ENCODE peak calls at places on chromosomes 7 and 10, in eight cellular contexts. W, P, I, V, B, H, G and Y are unnamed samples.

GRCh38 chr7:31488562-31489203 is 25.2 kb upstream of the ITPRID1 start:
- DNase-seq in W (peak), P (peak), I (no peak), V (no peak), B (no peak), H (peak), G (peak), Y (peak)

GRCh38 chr7:98240961-98241673 is 10.9 kb downstream of the TECPR1 start:
- DNase-seq in W (no peak), P (peak), I (no peak), V (peak), B (no peak), H (peak), G (peak), Y (no peak)

GRCh38 chr7:101686030-101686429 is 56.9 kb upstream of the MYL10 start:
- DNase-seq in W (no peak), P (no peak), I (no peak), V (no peak), B (no peak), H (no peak), G (no peak), Y (no peak)

GRCh38 chr7:13879994-13880686 is 109.3 kb downstream of the ETV1 start:
- DNase-seq in W (no peak), P (peak), I (no peak), V (no peak), B (no peak), H (peak), G (peak), Y (no peak)

GRCh38 chr10:103613616-103614015 is 120.1 kb downstream of the NEURL1 start:
- DNase-seq in W (no peak), P (no peak), I (no peak), V (no peak), B (no peak), H (no peak), G (no peak), Y (no peak)

GRCh38 chr10:109898666-109899577 is 24.4 kb downstream of the XPNPEP1 start:
- DNase-seq in W (no peak), P (peak), I (no peak), V (no peak), B (no peak), H (no peak), G (peak), Y (peak)

GRCh38 chr7:42686594-42687156 is 225.2 kb downstream of the C7orf25 start:
- DNase-seq in W (no peak), P (no peak), I (no peak), V (no peak), B (no peak), H (no peak), G (no peak), Y (no peak)

GRCh38 chr7:25832926-25833325 is 319.1 kb upstream of the NFE2L3 start:
- DNase-seq in W (no peak), P (no peak), I (no peak), V (no peak), B (no peak), H (no peak), G (no peak), Y (no peak)

GRCh38 chr10:93753621-93754250 is 4.0 kb upstream of the LGI1 start:
- DNase-seq in W (no peak), P (no peak), I (no peak), V (no peak), B (no peak), H (no peak), G (no peak), Y (no peak)

GRCh38 chr7:5200561-5201235 is 10.7 kb downstream of the WIPI2 start:
- DNase-seq in W (no peak), P (no peak), I (no peak), V (no peak), B (no peak), H (no peak), G (no peak), Y (no peak)

GRCh38 chr7:30169585-30169978 is 34.8 kb downstream of the MTURN start:
- DNase-seq in W (no peak), P (no peak), I (no peak), V (no peak), B (no peak), H (no peak), G (peak), Y (no peak)

GRCh38 chr10:50331486-50331885 is 80.2 kb upstream of the ASAH2 start:
- DNase-seq in W (no peak), P (no peak), I (no peak), V (no peak), B (no peak), H (no peak), G (no peak), Y (no peak)

GRCh38 chr10:30750971-30751677 is 121.6 kb upstream of the LYZL2 start:
- DNase-seq in W (no peak), P (no peak), I (no peak), V (no peak), B (no peak), H (no peak), G (no peak), Y (no peak)

GRCh38 chr10:110901954-110902819 is 16.8 kb downstream of the BBIP1 start:
- DNase-seq in W (no peak), P (peak), I (no peak), V (no peak), B (no peak), H (peak), G (peak), Y (no peak)

GRCh38 chr10:69628876-69629275 is 1.2 kb upstream of the FAM241B start:
- DNase-seq in W (no peak), P (no peak), I (peak), V (no peak), B (no peak), H (no peak), G (no peak), Y (no peak)

GRCh38 chr7:26013551-26014083 is 138.4 kb upstream of the NFE2L3 start:
- DNase-seq in W (no peak), P (no peak), I (no peak), V (no peak), B (no peak), H (no peak), G (no peak), Y (peak)

GRCh38 chr7:895451-896052 is 19.2 kb downstream of the GET4 start:
- DNase-seq in W (no peak), P (no peak), I (no peak), V (no peak), B (no peak), H (no peak), G (no peak), Y (no peak)

GRCh38 chr10:71771204-71771603 is 2.1 kb downstream of the VSIR start:
- DNase-seq in W (no peak), P (no peak), I (no peak), V (no peak), B (no peak), H (no peak), G (no peak), Y (no peak)

GRCh38 chr10:110006358-110007170 is 1.2 kb upstream of the ADD3 start:
- DNase-seq in W (peak), P (peak), I (peak), V (peak), B (no peak), H (peak), G (peak), Y (no peak)

GRCh38 chr10:109040622-109041021 is 882.7 kb downstream of the XPNPEP1 start:
- DNase-seq in W (no peak), P (no peak), I (no peak), V (no peak), B (no peak), H (no peak), G (no peak), Y (no peak)

GRCh38 chr7:42672339-42672990 is 239.4 kb downstream of the C7orf25 start:
- DNase-seq in W (no peak), P (no peak), I (no peak), V (no peak), B (no peak), H (no peak), G (peak), Y (no peak)

GRCh38 chr10:55820478-55820877 is 540.6 kb downstream of the ZWINT start:
- DNase-seq in W (no peak), P (no peak), I (no peak), V (no peak), B (no peak), H (no peak), G (no peak), Y (no peak)

GRCh38 chr10:13503745-13504463 is 24.9 kb downstream of the BEND7 start:
- DNase-seq in W (no peak), P (no peak), I (no peak), V (no peak), B (peak), H (peak), G (peak), Y (no peak)

GRCh38 chr7:91351374-91351773 is 87.1 kb downstream of the FZD1 start:
- DNase-seq in W (no peak), P (peak), I (no peak), V (no peak), B (peak), H (peak), G (peak), Y (peak)

GRCh38 chr10:113978802-113979201 is 64.9 kb upstream of the ADRB1 start:
- DNase-seq in W (no peak), P (no peak), I (no peak), V (no peak), B (no peak), H (no peak), G (no peak), Y (no peak)

GRCh38 chr7:75888464-75889222 is 9.8 kb downstream of the RHBDD2 start:
- DNase-seq in W (peak), P (no peak), I (peak), V (no peak), B (no peak), H (no peak), G (no peak), Y (no peak)

GRCh38 chr10:17227367-17228080 is 517 bp upstream of the VIM start:
- DNase-seq in W (no peak), P (peak), I (no peak), V (no peak), B (no peak), H (peak), G (peak), Y (no peak)

GRCh38 chr7:86328801-86329433 is 314.8 kb upstream of the GRM3 start:
- DNase-seq in W (no peak), P (no peak), I (no peak), V (no peak), B (no peak), H (no peak), G (no peak), Y (no peak)

GRCh38 chr7:118629898-118630469 is 405.5 kb downstream of the ANKRD7 start:
- DNase-seq in W (no peak), P (no peak), I (no peak), V (no peak), B (no peak), H (no peak), G (no peak), Y (no peak)

GRCh38 chr10:44369851-44370250 is 15.0 kb downstream of the CXCL12 start:
- DNase-seq in W (no peak), P (peak), I (no peak), V (no peak), B (no peak), H (no peak), G (peak), Y (no peak)

GRCh38 chr10:44369296-44369695 is 15.6 kb downstream of the CXCL12 start:
- DNase-seq in W (no peak), P (peak), I (no peak), V (no peak), B (no peak), H (peak), G (peak), Y (no peak)

GRCh38 chr10:44372181-44372580 is 12.7 kb downstream of the CXCL12 start:
- DNase-seq in W (no peak), P (no peak), I (no peak), V (no peak), B (no peak), H (no peak), G (no peak), Y (no peak)

GRCh38 chr10:44373341-44373995 is 11.4 kb downstream of the CXCL12 start:
- DNase-seq in W (no peak), P (no peak), I (no peak), V (peak), B (no peak), H (no peak), G (no peak), Y (no peak)

GRCh38 chr10:44370731-44371248 is 14.1 kb downstream of the CXCL12 start:
- DNase-seq in W (no peak), P (no peak), I (no peak), V (no peak), B (no peak), H (no peak), G (no peak), Y (no peak)
- TF ChIP-seq CTCF in W (no peak), P (no peak), I (no peak), V (no peak), B (no peak), H (peak), G (no peak), Y (no peak)

DNA sequence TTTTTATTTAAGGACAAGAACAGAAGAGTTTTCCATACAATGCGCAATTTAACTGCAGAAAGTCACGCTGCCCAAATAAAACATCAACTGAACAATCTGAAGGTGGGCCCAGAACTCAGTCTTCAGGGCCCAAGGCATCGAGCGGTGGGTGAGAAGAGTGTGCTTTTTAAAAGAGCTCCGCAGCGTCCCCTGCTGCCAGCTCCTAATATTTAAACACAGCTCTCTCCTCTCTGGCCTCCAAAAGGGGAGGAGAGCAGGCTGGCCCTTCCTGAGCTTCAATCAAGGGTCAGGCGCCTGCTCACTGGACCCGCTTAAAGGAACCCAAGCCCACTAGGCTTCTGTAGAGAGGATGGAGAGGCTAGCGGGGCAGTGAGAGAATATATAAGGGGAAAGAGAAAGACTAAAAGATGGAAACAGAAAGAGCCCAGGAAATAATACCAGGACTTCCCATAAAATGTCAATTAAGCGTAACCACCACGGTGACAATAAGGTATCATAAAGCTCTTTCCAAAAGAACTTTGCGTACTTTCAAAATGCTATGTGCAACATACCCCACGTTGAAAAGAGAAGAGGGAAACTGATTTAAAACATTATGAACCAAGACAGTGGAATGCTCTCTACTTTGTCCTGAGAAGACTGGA is 2.8 kb downstream of the FAM53B start:
- DNase-seq in W (peak), P (peak), I (peak), V (no peak), B (no peak), H (peak), G (peak), Y (no peak)
- H3K4me3 ChIP-seq in W (peak), P (no peak), I (no peak), V (peak), B (no peak), H (peak), G (peak), Y (peak)

DNA sequence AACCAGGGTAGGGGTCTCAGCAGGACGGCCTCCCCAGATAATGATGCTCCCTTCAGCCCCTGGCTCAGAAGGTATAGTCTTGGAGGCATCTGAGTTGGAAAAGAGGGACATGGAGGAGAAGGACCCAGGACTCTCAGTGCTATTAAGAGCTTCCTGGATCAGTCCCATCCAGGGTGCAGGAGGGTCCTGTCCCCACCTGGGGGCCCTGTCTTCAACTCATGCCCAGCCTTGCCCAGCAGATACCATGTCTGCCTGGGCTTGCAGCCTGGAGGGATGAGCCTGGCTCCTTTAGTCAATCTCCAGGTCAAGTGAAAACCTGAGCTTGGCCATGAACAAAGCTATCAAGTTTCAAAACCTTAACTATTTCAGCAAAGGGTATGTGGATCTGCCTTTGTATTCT is 67.6 kb downstream of the PRTFDC1 start:
- DNase-seq in W (no peak), P (no peak), I (no peak), V (no peak), B (no peak), H (no peak), G (no peak), Y (no peak)
- TF ChIP-seq CTCF in W (no peak), P (no peak), I (no peak), V (no peak), B (no peak), H (no peak), G (no peak), Y (peak)

GRCh38 chr7:27098493-27099223 is 2.9 kb upstream of the HOXA1 start:
- DNase-seq in W (no peak), P (peak), I (no peak), V (no peak), B (no peak), H (no peak), G (no peak), Y (no peak)
- H3K4me3 ChIP-seq in W (peak), P (peak), I (peak), V (peak), B (peak), H (peak), G (peak), Y (peak)

GRCh38 chr7:8165150-8165549 is 96.8 kb downstream of the ICA1 start:
- DNase-seq in W (no peak), P (no peak), I (no peak), V (no peak), B (no peak), H (no peak), G (no peak), Y (no peak)

GRCh38 chr7:8172372-8173354 is 89.3 kb downstream of the ICA1 start:
- DNase-seq in W (no peak), P (no peak), I (no peak), V (no peak), B (no peak), H (no peak), G (no peak), Y (no peak)

DNA sequence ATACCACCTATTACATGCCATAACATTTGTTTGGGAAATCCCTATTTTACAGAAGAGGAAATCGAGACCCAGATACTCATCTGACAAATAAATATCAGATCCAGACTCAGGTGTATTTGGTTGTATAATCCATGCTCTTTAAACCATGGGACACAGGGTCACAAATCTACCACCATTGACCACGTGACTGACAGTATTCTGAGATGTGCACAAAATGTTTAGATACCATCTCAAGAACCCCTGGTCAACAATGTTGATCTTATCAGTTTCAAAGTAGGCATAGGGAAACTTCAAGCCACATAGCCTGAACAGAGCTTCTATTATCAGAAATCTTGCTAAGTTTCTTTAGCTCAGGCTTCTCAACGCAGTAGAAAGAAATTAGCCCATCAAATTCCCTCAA is 93.6 kb downstream of the ICA1 start:
- DNase-seq in W (no peak), P (no peak), I (no peak), V (no peak), B (no peak), H (no peak), G (no peak), Y (no peak)
- TF ChIP-seq CTCF in W (no peak), P (no peak), I (no peak), V (no peak), B (no peak), H (no peak), G (no peak), Y (no peak)